ENCODE peak calls at places on chromosome 3, in seven cellular contexts. One of them, this sample, is unnamed.

GRCh38 chr3:101690972-101691371 is 4.5 kb upstream of the RPL24 start:
- DNase-seq in kidney: no peak
- DNase-seq in brain microvascular endothelial cell: no peak
- DNase-seq in left ventricle myocardium inferior: no peak
- DNase-seq in neural crest cell: no peak
- DNase-seq in pancreas: no peak
- DNase-seq in H1: no peak
- DNase-seq in this sample: no peak

GRCh38 chr3:25483456-25483855 is 55.4 kb downstream of the RARB start:
- DNase-seq in neural crest cell: no peak
- DNase-seq in brain microvascular endothelial cell: peak
- DNase-seq in kidney: no peak
- DNase-seq in left ventricle myocardium inferior: no peak
- DNase-seq in H1: no peak
- DNase-seq in pancreas: no peak
- DNase-seq in this sample: no peak

GRCh38 chr3:51963951-51964451 is 3.3 kb downstream of the PCBP4 start:
- DNase-seq in brain microvascular endothelial cell: no peak
- DNase-seq in neural crest cell: no peak
- DNase-seq in kidney: no peak
- DNase-seq in pancreas: no peak
- DNase-seq in left ventricle myocardium inferior: no peak
- DNase-seq in H1: no peak
- DNase-seq in this sample: no peak

GRCh38 chr3:172201990-172202318 is 162.6 kb downstream of the FNDC3B start:
- DNase-seq in brain microvascular endothelial cell: peak
- DNase-seq in left ventricle myocardium inferior: no peak
- DNase-seq in H1: no peak
- DNase-seq in neural crest cell: no peak
- DNase-seq in pancreas: no peak
- DNase-seq in kidney: no peak
- DNase-seq in this sample: no peak

GRCh38 chr3:134754768-134755559 is 40.1 kb upstream of the EPHB1 start:
- DNase-seq in neural crest cell: peak
- DNase-seq in left ventricle myocardium inferior: peak
- DNase-seq in kidney: no peak
- DNase-seq in brain microvascular endothelial cell: peak
- DNase-seq in H1: peak
- DNase-seq in pancreas: peak
- DNase-seq in this sample: peak

GRCh38 chr3:37855363-37855970 is 6.2 kb upstream of the CTDSPL start:
- DNase-seq in H1: no peak
- DNase-seq in pancreas: peak
- DNase-seq in left ventricle myocardium inferior: peak
- DNase-seq in kidney: peak
- DNase-seq in neural crest cell: peak
- DNase-seq in brain microvascular endothelial cell: peak
- DNase-seq in this sample: peak

GRCh38 chr3:177262396-177262795 is 65.1 kb upstream of the TBL1XR1 start:
- DNase-seq in left ventricle myocardium inferior: no peak
- DNase-seq in pancreas: no peak
- DNase-seq in brain microvascular endothelial cell: peak
- DNase-seq in neural crest cell: no peak
- DNase-seq in H1: no peak
- DNase-seq in kidney: no peak
- DNase-seq in this sample: no peak

GRCh38 chr3:140180603-140181002 is 245.6 kb downstream of the CLSTN2 start:
- DNase-seq in left ventricle myocardium inferior: no peak
- DNase-seq in H1: no peak
- DNase-seq in brain microvascular endothelial cell: no peak
- DNase-seq in pancreas: no peak
- DNase-seq in kidney: no peak
- DNase-seq in neural crest cell: no peak
- DNase-seq in this sample: no peak

GRCh38 chr3:138051946-138052802 is 42.2 kb downstream of the CLDN18 start:
- DNase-seq in left ventricle myocardium inferior: peak
- DNase-seq in H1: no peak
- DNase-seq in brain microvascular endothelial cell: peak
- DNase-seq in pancreas: peak
- DNase-seq in neural crest cell: peak
- DNase-seq in kidney: no peak
- DNase-seq in this sample: no peak

GRCh38 chr3:3074551-3075257 is 35.5 kb downstream of the IL5RA start:
- DNase-seq in brain microvascular endothelial cell: no peak
- DNase-seq in H1: no peak
- DNase-seq in left ventricle myocardium inferior: no peak
- DNase-seq in pancreas: no peak
- DNase-seq in kidney: no peak
- DNase-seq in neural crest cell: no peak
- DNase-seq in this sample: no peak

GRCh38 chr3:138089091-138089490 is 26.3 kb downstream of the DZIP1L start:
- DNase-seq in pancreas: no peak
- DNase-seq in neural crest cell: no peak
- DNase-seq in brain microvascular endothelial cell: peak
- DNase-seq in H1: no peak
- DNase-seq in kidney: no peak
- DNase-seq in left ventricle myocardium inferior: no peak
- DNase-seq in this sample: no peak

GRCh38 chr3:116181159-116181558 is 264.1 kb downstream of the LSAMP start:
- DNase-seq in pancreas: no peak
- DNase-seq in left ventricle myocardium inferior: no peak
- DNase-seq in neural crest cell: no peak
- DNase-seq in kidney: no peak
- DNase-seq in brain microvascular endothelial cell: no peak
- DNase-seq in H1: no peak
- DNase-seq in this sample: no peak

GRCh38 chr3:170414202-170414663 is 4.4 kb upstream of the CLDN11 start:
- DNase-seq in H1: no peak
- DNase-seq in pancreas: peak
- DNase-seq in left ventricle myocardium inferior: no peak
- DNase-seq in neural crest cell: no peak
- DNase-seq in kidney: no peak
- DNase-seq in brain microvascular endothelial cell: peak
- DNase-seq in this sample: peak

GRCh38 chr3:77227567-77227966 is 187.7 kb downstream of the ROBO2 start:
- DNase-seq in neural crest cell: no peak
- DNase-seq in brain microvascular endothelial cell: no peak
- DNase-seq in pancreas: no peak
- DNase-seq in H1: no peak
- DNase-seq in kidney: no peak
- DNase-seq in left ventricle myocardium inferior: no peak
- DNase-seq in this sample: no peak

GRCh38 chr3:58383476-58383875 is 50.2 kb downstream of the PDHB start:
- DNase-seq in neural crest cell: no peak
- DNase-seq in brain microvascular endothelial cell: no peak
- DNase-seq in kidney: no peak
- DNase-seq in left ventricle myocardium inferior: no peak
- DNase-seq in H1: no peak
- DNase-seq in pancreas: no peak
- DNase-seq in this sample: no peak

GRCh38 chr3:133505813-133506212 is 67.7 kb upstream of the CDV3 start:
- DNase-seq in neural crest cell: no peak
- DNase-seq in kidney: no peak
- DNase-seq in left ventricle myocardium inferior: no peak
- DNase-seq in pancreas: no peak
- DNase-seq in H1: no peak
- DNase-seq in brain microvascular endothelial cell: no peak
- DNase-seq in this sample: no peak

GRCh38 chr3:53730565-53730964 is 115.7 kb downstream of the CHDH start:
- DNase-seq in neural crest cell: no peak
- DNase-seq in pancreas: no peak
- DNase-seq in left ventricle myocardium inferior: peak
- DNase-seq in kidney: no peak
- DNase-seq in H1: no peak
- DNase-seq in brain microvascular endothelial cell: peak
- DNase-seq in this sample: no peak

GRCh38 chr3:6168242-6168641 is 692.7 kb upstream of the GRM7 start:
- DNase-seq in neural crest cell: no peak
- DNase-seq in left ventricle myocardium inferior: no peak
- DNase-seq in H1: no peak
- DNase-seq in kidney: no peak
- DNase-seq in pancreas: no peak
- DNase-seq in brain microvascular endothelial cell: no peak
- DNase-seq in this sample: no peak

GRCh38 chr3:15903164-15903563 is 105.4 kb upstream of the ANKRD28 start:
- DNase-seq in left ventricle myocardium inferior: peak
- DNase-seq in brain microvascular endothelial cell: no peak
- DNase-seq in neural crest cell: no peak
- DNase-seq in H1: no peak
- DNase-seq in kidney: no peak
- DNase-seq in pancreas: peak
- DNase-seq in this sample: no peak

GRCh38 chr3:138009476-138010272 is at the start of gene CLDN18:
- DNase-seq in brain microvascular endothelial cell: no peak
- DNase-seq in H1: no peak
- DNase-seq in neural crest cell: no peak
- DNase-seq in kidney: no peak
- DNase-seq in left ventricle myocardium inferior: peak
- DNase-seq in pancreas: no peak
- DNase-seq in this sample: no peak

GRCh38 chr3:196528639-196529233 is 13.6 kb upstream of the SMCO1 start:
- DNase-seq in pancreas: peak
- DNase-seq in kidney: peak
- DNase-seq in left ventricle myocardium inferior: peak
- DNase-seq in H1: peak
- DNase-seq in neural crest cell: peak
- DNase-seq in brain microvascular endothelial cell: peak
- DNase-seq in this sample: peak

GRCh38 chr3:105878061-105878460 is 9.2 kb upstream of the CBLB start:
- DNase-seq in pancreas: no peak
- DNase-seq in H1: no peak
- DNase-seq in brain microvascular endothelial cell: no peak
- DNase-seq in kidney: no peak
- DNase-seq in left ventricle myocardium inferior: no peak
- DNase-seq in neural crest cell: no peak
- DNase-seq in this sample: no peak

GRCh38 chr3:62325896-62326295 is 47.5 kb downstream of the FEZF2 start:
- DNase-seq in pancreas: no peak
- DNase-seq in kidney: no peak
- DNase-seq in brain microvascular endothelial cell: no peak
- DNase-seq in neural crest cell: no peak
- DNase-seq in H1: no peak
- DNase-seq in left ventricle myocardium inferior: no peak
- DNase-seq in this sample: no peak

GRCh38 chr3:194736896-194737600 is 51.4 kb downstream of the FAM43A start:
- DNase-seq in kidney: no peak
- DNase-seq in neural crest cell: no peak
- DNase-seq in left ventricle myocardium inferior: no peak
- DNase-seq in brain microvascular endothelial cell: no peak
- DNase-seq in pancreas: no peak
- DNase-seq in H1: no peak
- DNase-seq in this sample: peak

GRCh38 chr3:134650431-134651346 is at the start of gene KY:
- DNase-seq in brain microvascular endothelial cell: no peak
- DNase-seq in pancreas: peak
- DNase-seq in kidney: no peak
- DNase-seq in left ventricle myocardium inferior: peak
- DNase-seq in H1: peak
- DNase-seq in neural crest cell: peak
- DNase-seq in this sample: no peak

GRCh38 chr3:16482770-16483531 is 30.5 kb downstream of the RFTN1 start:
- DNase-seq in neural crest cell: no peak
- DNase-seq in brain microvascular endothelial cell: no peak
- DNase-seq in kidney: no peak
- DNase-seq in H1: peak
- DNase-seq in pancreas: no peak
- DNase-seq in left ventricle myocardium inferior: no peak
- DNase-seq in this sample: peak

GRCh38 chr3:78274475-78275065 is 1234.7 kb downstream of the ROBO2 start:
- DNase-seq in brain microvascular endothelial cell: no peak
- DNase-seq in pancreas: no peak
- DNase-seq in H1: no peak
- DNase-seq in kidney: no peak
- DNase-seq in left ventricle myocardium inferior: no peak
- DNase-seq in neural crest cell: no peak
- DNase-seq in this sample: no peak
- TF ChIP-seq CTCF in brain microvascular endothelial cell: no peak
- TF ChIP-seq CTCF in pancreas: no peak
- TF ChIP-seq CTCF in H1: peak
- TF ChIP-seq CTCF in kidney: no peak
- TF ChIP-seq CTCF in left ventricle myocardium inferior: no peak
- TF ChIP-seq CTCF in neural crest cell: no peak
- TF ChIP-seq CTCF in this sample: no peak

GRCh38 chr3:127221062-127222035 is 28.4 kb downstream of the PRR23E start:
- DNase-seq in pancreas: no peak
- DNase-seq in left ventricle myocardium inferior: no peak
- DNase-seq in H1: no peak
- DNase-seq in neural crest cell: no peak
- DNase-seq in brain microvascular endothelial cell: no peak
- DNase-seq in kidney: no peak
- DNase-seq in this sample: no peak

GRCh38 chr3:127222163-127222562 is 29.2 kb downstream of the PRR23E start:
- DNase-seq in neural crest cell: no peak
- DNase-seq in pancreas: no peak
- DNase-seq in brain microvascular endothelial cell: no peak
- DNase-seq in H1: no peak
- DNase-seq in left ventricle myocardium inferior: no peak
- DNase-seq in kidney: no peak
- DNase-seq in this sample: no peak

GRCh38 chr3:127226451-127226850 is 33.5 kb downstream of the PRR23E start:
- DNase-seq in pancreas: no peak
- DNase-seq in kidney: no peak
- DNase-seq in left ventricle myocardium inferior: no peak
- DNase-seq in neural crest cell: no peak
- DNase-seq in brain microvascular endothelial cell: no peak
- DNase-seq in H1: no peak
- DNase-seq in this sample: no peak

GRCh38 chr3:127222664-127223063 is 29.7 kb downstream of the PRR23E start:
- DNase-seq in neural crest cell: no peak
- DNase-seq in brain microvascular endothelial cell: no peak
- DNase-seq in kidney: no peak
- DNase-seq in H1: no peak
- DNase-seq in pancreas: no peak
- DNase-seq in left ventricle myocardium inferior: no peak
- DNase-seq in this sample: no peak

GRCh38 chr3:127224118-127224517 is 31.2 kb downstream of the PRR23E start:
- DNase-seq in left ventricle myocardium inferior: no peak
- DNase-seq in H1: no peak
- DNase-seq in neural crest cell: no peak
- DNase-seq in brain microvascular endothelial cell: no peak
- DNase-seq in pancreas: no peak
- DNase-seq in kidney: no peak
- DNase-seq in this sample: no peak
- TF ChIP-seq CTCF in left ventricle myocardium inferior: no peak
- TF ChIP-seq CTCF in H1: no peak
- TF ChIP-seq CTCF in neural crest cell: no peak
- TF ChIP-seq CTCF in brain microvascular endothelial cell: no peak
- TF ChIP-seq CTCF in pancreas: no peak
- TF ChIP-seq CTCF in kidney: no peak
- TF ChIP-seq CTCF in this sample: no peak

GRCh38 chr3:185325946-185326791 is 36.8 kb upstream of the MAP3K13 start:
- DNase-seq in neural crest cell: no peak
- DNase-seq in pancreas: no peak
- DNase-seq in kidney: no peak
- DNase-seq in left ventricle myocardium inferior: no peak
- DNase-seq in H1: no peak
- DNase-seq in brain microvascular endothelial cell: no peak
- DNase-seq in this sample: no peak
- TF ChIP-seq CTCF in neural crest cell: no peak
- TF ChIP-seq CTCF in pancreas: no peak
- TF ChIP-seq CTCF in kidney: no peak
- TF ChIP-seq CTCF in left ventricle myocardium inferior: no peak
- TF ChIP-seq CTCF in H1: no peak
- TF ChIP-seq CTCF in brain microvascular endothelial cell: no peak
- TF ChIP-seq CTCF in this sample: no peak

GRCh38 chr3:93867425-93867824 is 106.3 kb downstream of the PROS1 start:
- DNase-seq in kidney: no peak
- DNase-seq in H1: no peak
- DNase-seq in brain microvascular endothelial cell: no peak
- DNase-seq in pancreas: no peak
- DNase-seq in neural crest cell: no peak
- DNase-seq in left ventricle myocardium inferior: no peak
- DNase-seq in this sample: no peak
- TF ChIP-seq CTCF in kidney: no peak
- TF ChIP-seq CTCF in H1: no peak
- TF ChIP-seq CTCF in brain microvascular endothelial cell: no peak
- TF ChIP-seq CTCF in pancreas: no peak
- TF ChIP-seq CTCF in neural crest cell: no peak
- TF ChIP-seq CTCF in left ventricle myocardium inferior: no peak
- TF ChIP-seq CTCF in this sample: no peak